ENCODE peak calls at places on chromosome 18, in ten cellular contexts. One of them, this sample, is unnamed.

GRCh38 chr18:56565596-56566355 is 72.6 kb downstream of the TXNL1 start:
- DNase-seq in effector memory CD4-positive, alpha-beta T cell: no peak
- DNase-seq in activated CD8-positive, alpha-beta memory T cell treated with anti-CD3 and anti-CD28 coated beads, Interleukin-2, amount 50 U/mL, for 4 hours: no peak
- DNase-seq in HTR-8/SVneo: no peak
- DNase-seq in T-helper 1 cell: no peak
- DNase-seq in AG09319: peak; percentile 91
- DNase-seq in aorta: no peak
- DNase-seq in naive thymus-derived CD8-positive, alpha-beta T cell: no peak
- DNase-seq in T-helper 2 cell: no peak
- DNase-seq in hepatocyte: no peak
- DNase-seq in this sample: no peak

GRCh38 chr18:21972281-21972680 is 197.1 kb upstream of the GATA6 start:
- DNase-seq in hepatocyte: no peak
- DNase-seq in T-helper 1 cell: no peak
- DNase-seq in AG09319: no peak
- DNase-seq in activated CD8-positive, alpha-beta memory T cell treated with anti-CD3 and anti-CD28 coated beads, Interleukin-2, amount 50 U/mL, for 4 hours: no peak
- DNase-seq in aorta: no peak
- DNase-seq in T-helper 2 cell: no peak
- DNase-seq in HTR-8/SVneo: no peak
- DNase-seq in naive thymus-derived CD8-positive, alpha-beta T cell: no peak
- DNase-seq in effector memory CD4-positive, alpha-beta T cell: no peak
- DNase-seq in this sample: no peak

GRCh38 chr18:14925281-14925709 is 177.3 kb downstream of the ANKRD30B start:
- DNase-seq in activated CD8-positive, alpha-beta memory T cell treated with anti-CD3 and anti-CD28 coated beads, Interleukin-2, amount 50 U/mL, for 4 hours: no peak
- DNase-seq in hepatocyte: no peak
- DNase-seq in T-helper 2 cell: no peak
- DNase-seq in aorta: no peak
- DNase-seq in T-helper 1 cell: no peak
- DNase-seq in naive thymus-derived CD8-positive, alpha-beta T cell: no peak
- DNase-seq in effector memory CD4-positive, alpha-beta T cell: no peak
- DNase-seq in HTR-8/SVneo: peak; percentile 18
- DNase-seq in AG09319: peak; percentile 55
- DNase-seq in this sample: no peak

GRCh38 chr18:36130039-36130831 is 536 bp downstream of the ELP2 start:
- DNase-seq in naive thymus-derived CD8-positive, alpha-beta T cell: no peak
- DNase-seq in aorta: no peak
- DNase-seq in effector memory CD4-positive, alpha-beta T cell: no peak
- DNase-seq in HTR-8/SVneo: no peak
- DNase-seq in AG09319: no peak
- DNase-seq in activated CD8-positive, alpha-beta memory T cell treated with anti-CD3 and anti-CD28 coated beads, Interleukin-2, amount 50 U/mL, for 4 hours: no peak
- DNase-seq in T-helper 2 cell: no peak
- DNase-seq in T-helper 1 cell: no peak
- DNase-seq in hepatocyte: no peak
- DNase-seq in this sample: no peak

GRCh38 chr18:830315-830901 is 18.4 kb upstream of the YES1 start:
- DNase-seq in naive thymus-derived CD8-positive, alpha-beta T cell: no peak
- DNase-seq in effector memory CD4-positive, alpha-beta T cell: peak; percentile 24
- DNase-seq in aorta: no peak
- DNase-seq in AG09319: no peak
- DNase-seq in T-helper 1 cell: peak; percentile 20
- DNase-seq in activated CD8-positive, alpha-beta memory T cell treated with anti-CD3 and anti-CD28 coated beads, Interleukin-2, amount 50 U/mL, for 4 hours: no peak
- DNase-seq in T-helper 2 cell: no peak
- DNase-seq in hepatocyte: no peak
- DNase-seq in HTR-8/SVneo: no peak
- DNase-seq in this sample: no peak

GRCh38 chr18:58850784-58851469 is 13.8 kb upstream of the ZNF532 start:
- DNase-seq in AG09319: no peak
- DNase-seq in effector memory CD4-positive, alpha-beta T cell: no peak
- DNase-seq in aorta: no peak
- DNase-seq in T-helper 1 cell: no peak
- DNase-seq in naive thymus-derived CD8-positive, alpha-beta T cell: no peak
- DNase-seq in T-helper 2 cell: no peak
- DNase-seq in HTR-8/SVneo: no peak
- DNase-seq in hepatocyte: no peak
- DNase-seq in activated CD8-positive, alpha-beta memory T cell treated with anti-CD3 and anti-CD28 coated beads, Interleukin-2, amount 50 U/mL, for 4 hours: no peak
- DNase-seq in this sample: no peak

GRCh38 chr18:44729631-44730101 is 49.0 kb downstream of the SETBP1 start:
- DNase-seq in hepatocyte: peak; percentile 71
- DNase-seq in T-helper 2 cell: no peak
- DNase-seq in HTR-8/SVneo: no peak
- DNase-seq in aorta: no peak
- DNase-seq in effector memory CD4-positive, alpha-beta T cell: peak; percentile 8
- DNase-seq in naive thymus-derived CD8-positive, alpha-beta T cell: no peak
- DNase-seq in AG09319: no peak
- DNase-seq in activated CD8-positive, alpha-beta memory T cell treated with anti-CD3 and anti-CD28 coated beads, Interleukin-2, amount 50 U/mL, for 4 hours: peak; percentile 33
- DNase-seq in T-helper 1 cell: no peak
- DNase-seq in this sample: no peak

GRCh38 chr18:13725566-13726227 is 661 bp downstream of the FAM210A start:
- DNase-seq in hepatocyte: peak; percentile 29
- DNase-seq in naive thymus-derived CD8-positive, alpha-beta T cell: no peak
- DNase-seq in aorta: no peak
- DNase-seq in T-helper 1 cell: no peak
- DNase-seq in effector memory CD4-positive, alpha-beta T cell: no peak
- DNase-seq in T-helper 2 cell: no peak
- DNase-seq in HTR-8/SVneo: no peak
- DNase-seq in AG09319: no peak
- DNase-seq in activated CD8-positive, alpha-beta memory T cell treated with anti-CD3 and anti-CD28 coated beads, Interleukin-2, amount 50 U/mL, for 4 hours: peak; percentile 14
- DNase-seq in this sample: no peak

GRCh38 chr18:51622676-51623075 is 425.2 kb upstream of the MEX3C start:
- DNase-seq in activated CD8-positive, alpha-beta memory T cell treated with anti-CD3 and anti-CD28 coated beads, Interleukin-2, amount 50 U/mL, for 4 hours: no peak
- DNase-seq in HTR-8/SVneo: no peak
- DNase-seq in hepatocyte: no peak
- DNase-seq in aorta: no peak
- DNase-seq in T-helper 2 cell: no peak
- DNase-seq in effector memory CD4-positive, alpha-beta T cell: no peak
- DNase-seq in naive thymus-derived CD8-positive, alpha-beta T cell: no peak
- DNase-seq in AG09319: no peak
- DNase-seq in T-helper 1 cell: no peak
- DNase-seq in this sample: no peak

GRCh38 chr18:52394602-52395001 is 54.6 kb downstream of the DCC start:
- DNase-seq in hepatocyte: peak; percentile 8
- DNase-seq in activated CD8-positive, alpha-beta memory T cell treated with anti-CD3 and anti-CD28 coated beads, Interleukin-2, amount 50 U/mL, for 4 hours: no peak
- DNase-seq in AG09319: no peak
- DNase-seq in aorta: no peak
- DNase-seq in T-helper 1 cell: no peak
- DNase-seq in effector memory CD4-positive, alpha-beta T cell: no peak
- DNase-seq in naive thymus-derived CD8-positive, alpha-beta T cell: no peak
- DNase-seq in T-helper 2 cell: no peak
- DNase-seq in HTR-8/SVneo: no peak
- DNase-seq in this sample: no peak

GRCh38 chr18:76499596-76500340 is 4.7 kb upstream of the ZNF516 start:
- DNase-seq in naive thymus-derived CD8-positive, alpha-beta T cell: no peak
- DNase-seq in activated CD8-positive, alpha-beta memory T cell treated with anti-CD3 and anti-CD28 coated beads, Interleukin-2, amount 50 U/mL, for 4 hours: no peak
- DNase-seq in aorta: no peak
- DNase-seq in T-helper 1 cell: no peak
- DNase-seq in AG09319: no peak
- DNase-seq in T-helper 2 cell: no peak
- DNase-seq in HTR-8/SVneo: no peak
- DNase-seq in effector memory CD4-positive, alpha-beta T cell: no peak
- DNase-seq in hepatocyte: no peak
- DNase-seq in this sample: peak; percentile 99

GRCh38 chr18:50013363-50014138 is 181.4 kb downstream of the MYO5B start:
- DNase-seq in activated CD8-positive, alpha-beta memory T cell treated with anti-CD3 and anti-CD28 coated beads, Interleukin-2, amount 50 U/mL, for 4 hours: no peak
- DNase-seq in hepatocyte: no peak
- DNase-seq in naive thymus-derived CD8-positive, alpha-beta T cell: no peak
- DNase-seq in HTR-8/SVneo: no peak
- DNase-seq in effector memory CD4-positive, alpha-beta T cell: no peak
- DNase-seq in aorta: no peak
- DNase-seq in T-helper 1 cell: no peak
- DNase-seq in T-helper 2 cell: no peak
- DNase-seq in AG09319: no peak
- DNase-seq in this sample: no peak